ENCODE peak calls at places on chromosomes 3 and 15, in six cellular contexts. V is body of pancreas, M is ovary, K is endothelial cell of umbilical vein, T is mesendoderm, J is breast epithelium. A is an unnamed sample. For H3K4me1, the result is how much of the 10 kb centered on the place peaks cover.

GRCh38 chr15:49135893-49136292 is 19.5 kb downstream of the COPS2 start:
- DNase-seq in J (no peak), M (no peak), K (peak), V (no peak), T (no peak), A (no peak)

GRCh38 chr3:193902557-193903256 is 233.2 kb upstream of the HES1 start:
- DNase-seq in V (no peak), K (no peak), J (no peak), M (no peak), T (no peak), A (no peak)

GRCh38 chr3:64741344-64741743 is 53.5 kb upstream of the ADAMTS9 start:
- DNase-seq in M (peak), K (no peak), J (no peak), V (peak), T (no peak), A (no peak)

GRCh38 chr3:194773666-194774455 is 88.2 kb downstream of the FAM43A start:
- DNase-seq in V (no peak), T (no peak), M (no peak), J (no peak), K (no peak), A (no peak)

GRCh38 chr3:126836220-126836860 is 132.3 kb downstream of the CHCHD6 start:
- DNase-seq in K (no peak), M (no peak), J (no peak), T (no peak), V (no peak), A (peak)

GRCh38 chr3:168156479-168156878 is 60.8 kb upstream of the GOLIM4 start:
- DNase-seq in T (no peak), V (no peak), J (no peak), M (no peak), K (no peak), A (no peak)

GRCh38 chr3:143234521-143234920 is 115.0 kb downstream of the CHST2 start:
- DNase-seq in K (no peak), V (no peak), J (no peak), M (no peak), T (no peak), A (no peak)

GRCh38 chr3:127800508-127800907 is 21.8 kb downstream of the MGLL start:
- DNase-seq in T (no peak), M (no peak), J (no peak), K (peak), V (no peak), A (no peak)

GRCh38 chr3:123997543-123997942 is 5.6 kb upstream of the ROPN1 start:
- DNase-seq in K (no peak), T (no peak), J (no peak), M (no peak), V (no peak), A (no peak)

GRCh38 chr15:68408526-68408925 is 23.4 kb downstream of the ITGA11 start:
- DNase-seq in J (no peak), T (no peak), K (no peak), M (no peak), V (no peak), A (no peak)

GRCh38 chr15:91408476-91409076 is 308.5 kb downstream of the SV2B start:
- DNase-seq in T (peak), M (no peak), J (no peak), K (no peak), V (peak), A (no peak)

GRCh38 chr15:91047545-91048199 is 25.3 kb upstream of the VPS33B start:
- DNase-seq in T (no peak), V (no peak), J (no peak), K (no peak), M (no peak), A (no peak)

GRCh38 chr3:101571028-101571895 is 2.7 kb upstream of the PCNP start:
- DNase-seq in T (no peak), M (no peak), J (no peak), V (no peak), K (no peak), A (no peak)

GRCh38 chr15:45377630-45378148 is 655 bp downstream of the GATM start:
- DNase-seq in M (peak), V (peak), K (peak), T (peak), J (peak), A (no peak)

GRCh38 chr3:127887321-127887720 is 27.7 kb upstream of the KBTBD12 start:
- DNase-seq in V (no peak), K (no peak), J (no peak), T (no peak), M (no peak), A (no peak)

GRCh38 chr3:151283907-151284461 is 5.6 kb upstream of the P2RY14 start:
- DNase-seq in J (no peak), V (no peak), T (no peak), K (peak), M (no peak), A (no peak)

DNA sequence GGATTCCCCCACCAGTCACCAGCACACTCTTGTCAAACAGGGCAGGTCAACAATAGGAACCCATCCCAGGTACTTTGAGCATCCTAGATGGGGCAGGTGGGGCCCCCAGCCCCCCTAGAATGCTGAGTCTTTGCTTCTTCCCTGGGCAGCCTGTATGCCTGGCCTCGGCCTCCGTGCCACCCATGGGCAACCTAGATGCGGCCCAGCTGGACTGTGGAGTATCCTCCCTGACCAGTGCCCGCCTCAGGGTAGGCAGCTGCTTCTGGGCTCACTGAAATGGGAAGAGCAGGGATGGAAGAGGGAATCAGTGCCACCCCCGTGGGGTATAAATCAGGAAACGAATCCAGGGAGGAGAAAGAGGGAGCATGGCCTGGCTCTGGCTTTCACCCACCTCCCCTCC is 10.9 kb downstream of the DNAH1 start:
- DNase-seq in K (no peak), J (no peak), V (no peak), M (no peak), T (no peak), A (no peak)
- H3K4me1 ChIP-seq in K (under half), J (under half), V (under half), M (under half), T (under half), A (under half)

GRCh38 chr3:113664523-113665094 is 31.8 kb downstream of the USF3 start:
- DNase-seq in T (no peak), V (no peak), J (no peak), M (no peak), K (no peak), A (no peak)
- H3K4me1 ChIP-seq in T (under half), V (half or more), J (under half), M (under half), K (under half), A (under half)

GRCh38 chr15:85503151-85503797 is 122.9 kb downstream of the AKAP13 start:
- DNase-seq in K (no peak), V (no peak), T (no peak), M (no peak), J (no peak), A (no peak)
- H3K4me1 ChIP-seq in K (under half), V (under half), T (under half), M (under half), J (under half), A (under half)

GRCh38 chr15:73981761-73982222 is 10.3 kb downstream of the STOML1 start:
- DNase-seq in T (no peak), K (no peak), M (no peak), V (no peak), J (no peak), A (no peak)
- H3K4me1 ChIP-seq in T (under half), K (under half), M (under half), V (under half), J (under half), A (half or more)

GRCh38 chr3:24184528-24185176 is 239.6 kb downstream of the NR1D2 start:
- DNase-seq in J (no peak), V (no peak), T (no peak), K (no peak), M (no peak), A (no peak)
- H3K4me1 ChIP-seq in J (under half), V (under half), T (under half), K (under half), M (under half), A (under half)

DNA sequence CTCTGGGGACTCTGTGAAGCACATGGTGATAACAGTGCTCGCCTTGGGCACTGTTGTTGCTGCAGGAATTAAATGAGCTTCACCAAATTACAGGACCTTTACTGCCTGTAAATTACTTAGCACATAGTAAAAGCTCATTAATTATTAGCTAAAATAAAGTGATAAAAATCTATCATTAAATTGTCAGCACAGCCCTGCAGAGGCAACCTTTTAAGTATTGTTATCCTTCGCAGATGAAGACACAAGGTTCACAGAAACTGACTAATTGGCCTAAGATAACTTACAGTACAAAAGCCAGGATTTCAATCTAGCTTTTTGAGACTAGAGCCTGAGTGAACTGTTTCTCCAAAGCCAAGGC is 96.0 kb downstream of the ST6GAL1 start:
- DNase-seq in J (no peak), K (no peak), V (no peak), T (no peak), M (no peak), A (no peak)
- H3K4me1 ChIP-seq in J (under half), K (under half), V (under half), T (under half), M (under half), A (under half)

GRCh38 chr3:11566916-11567315 is 76.8 kb downstream of the VGLL4 start:
- DNase-seq in M (peak), V (no peak), T (peak), J (no peak), K (no peak), A (no peak)

GRCh38 chr3:11566478-11566877 is 77.2 kb downstream of the VGLL4 start:
- DNase-seq in M (peak), J (no peak), T (no peak), K (no peak), V (no peak), A (no peak)

GRCh38 chr3:11568503-11569155 is 75.1 kb downstream of the VGLL4 start:
- DNase-seq in V (peak), J (no peak), M (peak), K (peak), T (no peak), A (no peak)

GRCh38 chr3:11569156-11569741 is 74.5 kb downstream of the VGLL4 start:
- DNase-seq in K (no peak), T (no peak), V (no peak), J (no peak), M (peak), A (no peak)

DNA sequence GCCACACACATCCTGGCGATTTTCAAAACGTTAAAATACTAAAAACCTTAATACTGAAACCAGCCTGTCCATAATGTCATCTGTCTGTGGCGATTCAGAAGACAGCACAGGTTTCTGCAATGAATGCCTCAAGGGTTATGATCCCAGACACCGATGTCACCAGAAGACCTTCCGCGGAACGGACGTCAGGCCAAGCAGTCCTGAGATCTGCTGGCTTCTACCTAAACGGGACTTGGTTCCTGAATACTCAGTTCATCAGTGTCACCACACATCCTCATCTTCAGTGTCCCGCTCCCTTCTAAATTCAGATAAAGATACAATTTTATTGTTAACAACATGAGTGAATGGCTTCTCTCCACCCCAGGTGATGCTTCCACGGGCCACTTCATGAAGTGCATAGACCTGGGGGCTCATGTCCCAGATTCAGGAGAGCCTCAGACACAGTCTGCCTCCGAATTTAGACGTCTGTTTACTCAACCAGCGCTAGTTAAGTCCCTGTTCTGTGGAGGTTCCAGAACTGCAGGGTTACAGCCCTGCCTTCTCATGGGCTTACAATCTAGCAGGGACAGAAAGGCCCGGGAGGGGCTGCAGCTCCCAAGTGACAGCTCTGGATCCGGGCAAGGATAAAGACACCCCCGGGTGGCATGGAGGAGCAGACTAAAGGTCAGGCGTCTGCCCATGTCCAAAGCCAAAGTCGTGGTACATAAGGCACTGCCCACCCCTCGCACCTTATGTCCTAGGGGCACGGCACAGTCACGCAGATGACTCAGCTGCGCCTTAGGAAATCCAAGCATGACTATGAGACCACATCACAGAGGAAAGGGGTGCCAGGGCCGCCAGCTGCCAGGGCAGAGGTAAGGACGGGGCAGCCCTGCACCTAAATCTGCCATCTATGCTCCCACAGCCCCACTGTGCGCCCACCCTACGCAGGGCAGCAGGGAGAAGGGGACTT is 75.9 kb downstream of the VGLL4 start:
- DNase-seq in V (no peak), K (peak), J (no peak), M (peak), T (no peak), A (no peak)
- H3K4me1 ChIP-seq in V (under half), K (half or more), J (under half), M (under half), T (under half), A (half or more)